ENCODE peak calls at places on chromosomes 1 and 21, in four cellular contexts. M is activated naive CD8-positive, alpha-beta T cell treated with anti-CD3 and anti-CD28 coated beads for 36 hours; T is activated B cell treated with CpG ODN at 0.5 μM for 24 hours; S is CD8-positive, alpha-beta T cell. O is an unnamed sample.

GRCh38 chr1:203196371-203196770 is 9.9 kb upstream of the CHI3L1 start:
- DNase-seq in M (no peak), T (no peak), S (no peak), O (no peak)

GRCh38 chr1:179706339-179706941 is 36.7 kb upstream of the FAM163A start:
- DNase-seq in M (peak; percentile 50), T (no peak), S (peak; percentile 41), O (peak; percentile 71)

GRCh38 chr1:185916866-185917265 is 182.7 kb downstream of the HMCN1 start:
- DNase-seq in M (no peak), T (no peak), S (no peak), O (no peak)

GRCh38 chr1:77473690-77474089 is 191.9 kb downstream of the AK5 start:
- DNase-seq in M (no peak), T (no peak), S (no peak), O (no peak)

GRCh38 chr1:31012210-31012924 is 53.1 kb downstream of the PUM1 start:
- DNase-seq in M (no peak), T (no peak), S (no peak), O (no peak)

GRCh38 chr1:18727956-18728355 is 97.3 kb downstream of the PAX7 start:
- DNase-seq in M (no peak), T (no peak), S (no peak), O (no peak)

GRCh38 chr1:40849801-40850592 is 12.2 kb downstream of the CITED4 start:
- DNase-seq in M (peak; percentile 73), T (peak; percentile 67), S (peak; percentile 69), O (peak; percentile 56)

GRCh38 chr21:46424621-46425020 is 34.1 kb upstream of the DIP2A start:
- DNase-seq in M (no peak), T (no peak), S (peak; percentile 37), O (no peak)

GRCh38 chr1:115977481-115978258 is 1.4 kb downstream of the SLC22A15 start:
- DNase-seq in M (no peak), T (no peak), S (no peak), O (no peak)

GRCh38 chr1:228304766-228305395 is 97.0 kb downstream of the OBSCN start:
- DNase-seq in M (no peak), T (no peak), S (no peak), O (no peak)

GRCh38 chr1:226945106-226945857 is 5.2 kb downstream of the COQ8A start:
- DNase-seq in M (no peak), T (no peak), S (no peak), O (no peak)

GRCh38 chr1:201877877-201878339 is 10.8 kb upstream of the SHISA4 start:
- DNase-seq in M (no peak), T (no peak), S (no peak), O (no peak)

GRCh38 chr1:61120998-61121397 is 38.6 kb downstream of the NFIA start:
- DNase-seq in M (no peak), T (no peak), S (no peak), O (no peak)

GRCh38 chr1:209756608-209757445 is 974 bp downstream of the TRAF3IP3 start:
- DNase-seq in M (peak; percentile 41), T (no peak), S (peak; percentile 16), O (no peak)

GRCh38 chr1:181730606-181731005 is 247.3 kb downstream of the CACNA1E start:
- DNase-seq in M (no peak), T (no peak), S (no peak), O (no peak)

GRCh38 chr1:214453109-214453722 is 98.2 kb downstream of the PTPN14 start:
- DNase-seq in M (no peak), T (no peak), S (no peak), O (no peak)

GRCh38 chr1:217139513-217139912 is 416.3 kb upstream of the ESRRG start:
- DNase-seq in M (no peak), T (no peak), S (no peak), O (no peak)

GRCh38 chr21:35677298-35677841 is 383.0 kb downstream of the SETD4 start:
- DNase-seq in M (no peak), T (no peak), S (no peak), O (no peak)

GRCh38 chr1:228733576-228733975 is 1.7 kb upstream of the RHOU start:
- DNase-seq in M (no peak), T (no peak), S (no peak), O (no peak)

GRCh38 chr1:116820362-116820761 is 66.1 kb downstream of the CD2 start:
- DNase-seq in M (no peak), T (no peak), S (no peak), O (no peak)

GRCh38 chr1:90083995-90084394 is 89.1 kb downstream of the ZNF326 start:
- DNase-seq in M (no peak), T (no peak), S (no peak), O (no peak)

GRCh38 chr1:32351859-32352745 is 10.2 kb downstream of the FAM229A start:
- DNase-seq in M (no peak), T (no peak), S (no peak), O (no peak)

GRCh38 chr1:17437260-17438175 is 2.0 kb downstream of the RCC2 start:
- DNase-seq in M (peak; percentile 71), T (peak; percentile 68), S (peak; percentile 35), O (no peak)

GRCh38 chr1:64956733-64957441 is 9.5 kb downstream of the JAK1 start:
- DNase-seq in M (peak; percentile 57), T (no peak), S (no peak), O (no peak)

GRCh38 chr1:243452092-243452491 is 196.3 kb downstream of the SDCCAG8 start:
- DNase-seq in M (no peak), T (no peak), S (no peak), O (no peak)